ENCODE peak calls at places on chromosomes 12 and 14, in ten cellular contexts. J is mammary epithelial cell, G is stomach, L is fibroblast of lung, Z is right cardiac atrium, F is A549, X is pancreas, Y is thyroid gland, S is MM.1S, I is testis. V is an unnamed sample. For H3K9me3, the result is how much of the 10 kb centered on the place peaks cover.

GRCh38 chr12:57815177-57816000 is 3.1 kb downstream of the AVIL start:
- DNase-seq in X (no peak), S (no peak), G (no peak), Y (no peak), F (no peak), Z (no peak), J (no peak), I (no peak), L (no peak), V (no peak)

GRCh38 chr12:75623631-75624118 is 112.3 kb upstream of the KRR1 start:
- DNase-seq in G (no peak), X (no peak), L (peak), S (no peak), F (peak), Z (peak), Y (no peak), I (no peak), J (peak), V (no peak)

GRCh38 chr14:88599761-88600439 is 37.1 kb downstream of the ZC3H14 start:
- DNase-seq in Z (no peak), F (no peak), I (no peak), G (no peak), X (no peak), L (no peak), J (no peak), Y (no peak), S (no peak), V (no peak)

GRCh38 chr12:115149685-115150378 is 465.9 kb upstream of the TBX3 start:
- DNase-seq in I (peak), X (no peak), Z (no peak), G (no peak), F (no peak), L (peak), Y (no peak), J (peak), S (no peak), V (no peak)

GRCh38 chr14:23814858-23815257 is 138.7 kb upstream of the DHRS4 start:
- DNase-seq in I (no peak), J (no peak), Y (no peak), F (no peak), L (no peak), X (no peak), S (no peak), G (no peak), Z (no peak), V (no peak)

GRCh38 chr12:89247962-89248361 is 104.3 kb downstream of the DUSP6 start:
- DNase-seq in S (no peak), G (no peak), L (no peak), J (no peak), Z (no peak), I (no peak), X (no peak), Y (no peak), F (no peak), V (no peak)

GRCh38 chr14:83535396-83535906 is 1994.5 kb upstream of the FLRT2 start:
- DNase-seq in S (no peak), X (no peak), I (no peak), F (no peak), G (no peak), L (no peak), Y (no peak), J (no peak), Z (no peak), V (no peak)

GRCh38 chr12:16562413-16562812 is 43.5 kb downstream of the LMO3 start:
- DNase-seq in S (no peak), J (no peak), Y (no peak), X (no peak), Z (no peak), F (no peak), I (no peak), G (no peak), L (no peak), V (no peak)

GRCh38 chr12:55996201-55996714 is 818 bp upstream of the SUOX start:
- DNase-seq in Z (no peak), Y (peak), G (peak), X (no peak), J (peak), I (peak), L (peak), S (peak), F (peak), V (peak)

GRCh38 chr12:43333650-43334043 is 218.4 kb downstream of the ADAMTS20 start:
- DNase-seq in L (no peak), X (no peak), I (no peak), Y (no peak), F (no peak), Z (no peak), S (no peak), G (no peak), J (no peak), V (no peak)

GRCh38 chr12:57632898-57633825 is at the start of gene B4GALNT1:
- DNase-seq in F (peak), J (peak), G (peak), S (peak), I (peak), Y (peak), L (peak), Z (peak), X (peak), V (peak)

GRCh38 chr12:46450279-46450748 is 77.7 kb upstream of the SLC38A2 start:
- DNase-seq in Z (peak), G (peak), S (no peak), J (peak), Y (peak), I (peak), L (no peak), X (peak), F (no peak), V (no peak)

GRCh38 chr14:64659366-64659765 is 44.9 kb upstream of the PLEKHG3 start:
- DNase-seq in Z (no peak), S (no peak), L (no peak), J (no peak), G (no peak), Y (no peak), X (no peak), I (no peak), F (no peak), V (no peak)

GRCh38 chr12:69008510-69008909 is 75.5 kb upstream of the CPM start:
- DNase-seq in X (no peak), G (no peak), I (no peak), F (no peak), J (peak), Z (no peak), S (no peak), Y (no peak), L (no peak), V (no peak)

GRCh38 chr12:15670756-15671155 is 118.4 kb downstream of the EPS8 start:
- DNase-seq in J (no peak), G (no peak), Y (no peak), S (no peak), F (no peak), X (no peak), Z (no peak), I (no peak), L (no peak), V (no peak)

GRCh38 chr12:116979109-116979508 is 68.4 kb downstream of the FBXW8 start:
- DNase-seq in Y (no peak), I (no peak), G (no peak), J (no peak), L (no peak), F (no peak), Z (no peak), S (no peak), X (no peak), V (no peak)

GRCh38 chr14:59969319-59969718 is 49.4 kb downstream of the LRRC9 start:
- DNase-seq in I (no peak), F (no peak), Y (no peak), S (no peak), X (no peak), Z (no peak), L (peak), J (no peak), G (no peak), V (no peak)

GRCh38 chr14:64501326-64502171 is 2.1 kb downstream of the ZBTB25 start:
- DNase-seq in G (peak), I (peak), X (no peak), S (no peak), Z (peak), J (peak), Y (peak), L (peak), F (no peak), V (no peak)

GRCh38 chr14:106564058-106564643 is 1037.8 kb downstream of the TMEM121 start:
- DNase-seq in X (no peak), S (peak), J (no peak), F (peak), I (peak), Y (no peak), Z (no peak), G (no peak), L (no peak), V (peak)

GRCh38 chr14:58238252-58239247 is 6.1 kb upstream of the PSMA3 start:
- DNase-seq in S (no peak), G (no peak), L (peak), F (no peak), Z (no peak), I (peak), Y (peak), J (peak), X (no peak), V (no peak)

GRCh38 chr12:131194166-131194565 is 240.5 kb downstream of the ADGRD1 start:
- DNase-seq in F (peak), Y (no peak), G (no peak), I (peak), Z (no peak), S (no peak), J (no peak), L (no peak), X (no peak), V (no peak)

GRCh38 chr12:81128930-81129554 is 51.2 kb downstream of the ACSS3 start:
- DNase-seq in G (no peak), X (no peak), L (peak), F (peak), I (peak), Y (peak), S (peak), J (peak), Z (peak), V (no peak)

GRCh38 chr12:129827985-129828384 is 75.8 kb downstream of the TMEM132D start:
- DNase-seq in F (no peak), L (peak), Y (no peak), X (no peak), S (no peak), I (no peak), Z (no peak), J (no peak), G (no peak), V (no peak)

GRCh38 chr12:71636704-71637115 is 26.9 kb downstream of the ZFC3H1 start:
- DNase-seq in I (no peak), L (peak), Z (no peak), J (peak), G (no peak), F (peak), Y (no peak), S (peak), X (no peak), V (no peak)

GRCh38 chr12:70576341-70577282 is 60.6 kb downstream of the PTPRB start:
- DNase-seq in S (peak), Y (no peak), Z (no peak), I (peak), J (peak), F (peak), X (no peak), G (no peak), L (peak), V (no peak)

GRCh38 chr12:101459642-101460346 is 15.3 kb upstream of the SPIC start:
- DNase-seq in S (no peak), G (peak), L (no peak), Y (no peak), X (no peak), I (no peak), Z (no peak), J (peak), F (peak), V (no peak)

DNA sequence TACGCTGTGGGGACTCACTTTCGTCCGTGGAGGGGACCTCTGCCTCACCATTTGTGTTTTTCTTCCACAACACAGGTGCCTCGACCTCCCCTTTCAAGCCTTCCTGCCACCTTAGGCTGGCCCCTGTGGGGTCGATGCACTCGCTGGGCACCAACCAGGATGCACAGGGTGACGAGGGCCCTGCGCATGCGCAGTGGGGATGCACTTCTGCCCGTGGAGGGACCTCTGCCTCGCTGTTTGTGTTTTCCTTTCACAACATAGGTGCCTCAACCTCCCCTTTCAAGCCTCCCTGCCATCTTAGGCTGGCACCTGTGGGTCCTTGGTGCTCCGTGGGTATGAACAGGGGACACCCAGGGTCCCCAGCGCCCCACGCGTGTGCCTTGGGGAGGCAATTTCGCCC is 356.8 kb downstream of the ALG10 start:
- DNase-seq in S (no peak), X (no peak), J (no peak), Y (no peak), L (no peak), F (no peak), I (no peak), G (no peak), Z (no peak), V (no peak)
- H3K9me3 ChIP-seq in S (under half), X (under half), J (half or more), Y (under half), L (under half), F (under half), I (under half), G (half or more), Z (under half), V (under half)

GRCh38 chr14:73943083-73943482 is 6.8 kb downstream of the FAM161B start:
- DNase-seq in I (no peak), Z (no peak), S (no peak), G (no peak), Y (no peak), F (no peak), L (peak), X (no peak), J (peak), V (no peak)
- H3K27ac ChIP-seq in I (no peak), Z (no peak), S (no peak), G (no peak), Y (no peak), F (no peak), L (peak), X (no peak), J (no peak), V (no peak)

GRCh38 chr14:84575681-84576080 is 954.3 kb upstream of the FLRT2 start:
- DNase-seq in Z (no peak), X (no peak), Y (no peak), L (no peak), G (no peak), S (no peak), J (no peak), F (no peak), I (no peak), V (no peak)
- H3K9me3 ChIP-seq in Z (under half), X (under half), Y (under half), L (under half), G (under half), S (under half), J (under half), F (under half), I (under half), V (under half)

GRCh38 chr12:104411826-104412626 is 44.7 kb upstream of the CHST11 start:
- DNase-seq in Y (no peak), F (no peak), L (peak), J (no peak), I (no peak), S (no peak), Z (no peak), X (no peak), G (no peak), V (no peak)

GRCh38 chr12:104406164-104406563 is 50.6 kb upstream of the CHST11 start:
- DNase-seq in I (no peak), F (no peak), J (no peak), S (no peak), Y (no peak), L (no peak), G (no peak), Z (no peak), X (no peak), V (no peak)

GRCh38 chr12:104410326-104410725 is 46.4 kb upstream of the CHST11 start:
- DNase-seq in X (no peak), F (no peak), Z (no peak), S (no peak), L (no peak), I (no peak), J (no peak), G (no peak), Y (no peak), V (no peak)

GRCh38 chr12:104410786-104411185 is 46.0 kb upstream of the CHST11 start:
- DNase-seq in G (no peak), S (no peak), F (no peak), X (no peak), L (peak), Y (no peak), I (no peak), Z (no peak), J (no peak), V (no peak)

GRCh38 chr12:104407922-104408321 is 48.8 kb upstream of the CHST11 start:
- DNase-seq in Y (peak), S (no peak), F (peak), J (no peak), Z (no peak), L (no peak), G (no peak), I (no peak), X (no peak), V (no peak)
- H3K27ac ChIP-seq in Y (no peak), S (no peak), F (peak), J (no peak), Z (no peak), L (no peak), G (no peak), I (no peak), X (peak), V (no peak)

DNA sequence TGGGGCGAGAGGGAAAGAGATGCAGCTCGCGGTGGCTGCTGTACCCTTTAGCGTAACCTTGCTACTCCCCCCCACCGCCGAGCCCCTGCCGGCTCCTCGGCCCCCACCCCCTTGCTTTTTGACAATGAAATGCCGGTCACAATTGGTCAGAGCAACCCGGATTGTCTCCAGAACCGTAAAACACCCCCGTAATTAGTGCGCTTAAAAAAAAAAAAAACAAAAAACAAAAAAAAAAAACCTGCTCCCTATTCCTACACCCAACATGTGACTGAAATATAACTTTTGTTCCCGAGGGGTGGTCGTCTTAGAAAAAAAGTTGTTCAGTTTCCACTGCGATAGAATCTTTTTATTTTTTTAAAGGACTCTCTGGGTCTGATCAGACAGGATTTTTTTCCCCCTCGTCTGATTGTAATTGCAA is 814 bp downstream of the ETV6 start:
- DNase-seq in G (no peak), L (no peak), Z (peak), S (no peak), Y (no peak), X (no peak), J (no peak), I (peak), F (no peak), V (no peak)
- H3K9me3 ChIP-seq in G (under half), L (under half), Z (under half), S (under half), Y (under half), X (under half), J (under half), I (under half), F (under half), V (under half)

GRCh38 chr12:11771356-11771755 is 121.9 kb downstream of the ETV6 start:
- DNase-seq in Y (no peak), Z (no peak), S (no peak), L (peak), I (no peak), J (peak), X (no peak), G (no peak), F (no peak), V (no peak)

GRCh38 chr12:11771895-11772502 is 122.5 kb downstream of the ETV6 start:
- DNase-seq in G (no peak), S (no peak), Y (no peak), X (no peak), F (no peak), Z (no peak), J (peak), L (peak), I (no peak), V (no peak)

GRCh38 chr12:11777962-11778361 is 128.5 kb downstream of the ETV6 start:
- DNase-seq in X (no peak), Z (no peak), F (no peak), I (no peak), J (no peak), Y (no peak), G (no peak), S (no peak), L (no peak), V (no peak)

GRCh38 chr12:11769723-11770514 is 120.4 kb downstream of the ETV6 start:
- DNase-seq in Z (no peak), G (no peak), Y (no peak), S (no peak), F (no peak), X (no peak), I (no peak), L (no peak), J (no peak), V (no peak)

GRCh38 chr12:11773889-11774677 is 124.6 kb downstream of the ETV6 start:
- DNase-seq in L (no peak), Z (no peak), Y (no peak), G (no peak), X (no peak), F (no peak), I (no peak), S (no peak), J (no peak), V (no peak)
- H3K27ac ChIP-seq in L (no peak), Z (no peak), Y (no peak), G (peak), X (no peak), F (no peak), I (no peak), S (no peak), J (no peak), V (no peak)

GRCh38 chr12:123828871-123829547 is 66.9 kb downstream of the DNAH10 start:
- DNase-seq in F (no peak), J (no peak), Y (no peak), X (no peak), S (no peak), L (no peak), G (no peak), Z (no peak), I (no peak), V (no peak)

GRCh38 chr12:123829561-123829960 is 67.5 kb downstream of the DNAH10 start:
- DNase-seq in X (no peak), Y (no peak), I (no peak), L (no peak), G (no peak), Z (no peak), J (no peak), F (no peak), S (no peak), V (no peak)

GRCh38 chr12:123834845-123835244 is 72.7 kb downstream of the DNAH10 start:
- DNase-seq in S (no peak), L (no peak), G (no peak), X (no peak), Y (no peak), J (no peak), Z (no peak), F (no peak), I (no peak), V (no peak)

GRCh38 chr12:123830675-123831074 is 68.6 kb downstream of the DNAH10 start:
- DNase-seq in I (no peak), Y (no peak), X (no peak), J (no peak), L (no peak), F (no peak), G (no peak), S (no peak), Z (no peak), V (no peak)

DNA sequence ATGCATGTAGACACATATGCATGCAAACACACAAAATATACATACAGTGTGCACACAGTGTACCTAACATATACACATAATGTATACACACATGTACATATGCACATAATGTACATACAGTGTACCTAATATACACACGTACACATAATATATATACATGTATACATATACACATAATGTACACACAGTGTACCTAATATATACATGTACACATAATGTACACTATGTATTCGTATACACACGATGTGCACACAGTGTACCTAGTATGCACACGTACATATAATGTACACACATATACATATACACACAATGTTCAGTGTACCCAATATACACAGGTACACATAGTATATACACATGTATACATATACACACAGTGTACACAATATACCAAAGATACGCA is 70.0 kb downstream of the DNAH10 start:
- DNase-seq in G (no peak), Y (no peak), F (no peak), I (no peak), J (no peak), L (no peak), X (no peak), Z (no peak), S (no peak), V (no peak)
- H3K9me3 ChIP-seq in G (under half), Y (under half), F (under half), I (under half), J (under half), L (under half), X (under half), Z (under half), S (under half), V (under half)

GRCh38 chr14:105331575-105332351 is 17.2 kb downstream of the PACS2 start:
- DNase-seq in Z (no peak), Y (no peak), S (no peak), I (no peak), F (no peak), J (no peak), L (no peak), G (no peak), X (no peak), V (no peak)
- H3K27ac ChIP-seq in Z (no peak), Y (no peak), S (no peak), I (no peak), F (no peak), J (no peak), L (no peak), G (no peak), X (no peak), V (no peak)

GRCh38 chr12:94421868-94422740 is 37.6 kb downstream of the CEP83 start:
- DNase-seq in G (no peak), Y (no peak), Z (no peak), F (no peak), S (no peak), J (peak), I (no peak), L (no peak), X (no peak), V (no peak)
- H3K9me3 ChIP-seq in G (under half), Y (under half), Z (under half), F (under half), S (under half), J (under half), I (under half), L (under half), X (under half), V (under half)

V was measured in effector memory CD4-positive, alpha-beta T cell.